ENCODE peak calls at places on chromosomes 13 and 19, in five cellular contexts. O is K562, S is SK-N-SH, R is HepG2, Z is H1. C is an unnamed sample.

GRCh38 chr19:10921199-10921879 is 7.1 kb downstream of the YIPF2 start:
- DNase-seq in S (no peak), O (no peak), Z (no peak), R (no peak), C (no peak)

GRCh38 chr13:31970237-31970930 is 61.2 kb upstream of the FRY start:
- DNase-seq in R (no peak), Z (no peak), S (no peak), O (no peak), C (no peak)

GRCh38 chr13:113152894-113153809 is 5.3 kb upstream of the PROZ start:
- DNase-seq in O (peak; percentile 28), Z (no peak), R (peak; percentile 36), S (peak; percentile 65), C (no peak)

GRCh38 chr13:49441312-49441711 is 2.6 kb downstream of the CAB39L start:
- DNase-seq in S (no peak), O (no peak), Z (no peak), R (no peak), C (no peak)

GRCh38 chr13:51125495-51126226 is 14.6 kb upstream of the C13orf42 start:
- DNase-seq in Z (peak; percentile 43), R (peak; percentile 63), S (peak; percentile 73), O (peak; percentile 25), C (peak; percentile 16)

GRCh38 chr13:29435125-29435911 is 160.2 kb downstream of the SLC7A1 start:
- DNase-seq in O (no peak), R (no peak), Z (no peak), S (peak; percentile 20), C (no peak)

GRCh38 chr19:7393459-7393858 is 44.7 kb downstream of the ARHGEF18 start:
- DNase-seq in R (no peak), S (no peak), Z (no peak), O (no peak), C (no peak)

GRCh38 chr13:112716841-112717520 is 27.1 kb downstream of the ATP11A start:
- DNase-seq in S (no peak), O (no peak), Z (no peak), R (no peak), C (no peak)

GRCh38 chr13:100234524-100235136 is 145.7 kb downstream of the PCCA start:
- DNase-seq in R (peak; percentile 77), S (no peak), O (no peak), Z (no peak), C (no peak)

GRCh38 chr19:35714601-35715354 is 3.0 kb upstream of the KMT2B start:
- DNase-seq in S (no peak), Z (no peak), R (peak; percentile 33), O (no peak), C (no peak)

GRCh38 chr19:18763674-18764590 is 27.2 kb downstream of the COMP start:
- DNase-seq in O (peak; percentile 73), R (no peak), Z (no peak), S (peak; percentile 88), C (no peak)

GRCh38 chr19:9018163-9018875 is 8.1 kb upstream of the MUC16 start:
- DNase-seq in O (no peak), R (no peak), Z (no peak), S (no peak), C (no peak)

GRCh38 chr19:56091751-56092546 is 29.1 kb downstream of the ZNF787 start:
- DNase-seq in R (no peak), S (no peak), Z (no peak), O (no peak), C (no peak)

GRCh38 chr19:44857837-44858236 is 11.7 kb downstream of the NECTIN2 start:
- DNase-seq in S (no peak), O (no peak), Z (no peak), R (no peak), C (no peak)

GRCh38 chr13:66001136-66001535 is 1229.0 kb downstream of the PCDH9 start:
- DNase-seq in S (no peak), Z (no peak), R (no peak), O (no peak), C (no peak)

GRCh38 chr13:51520524-51520923 is 63.7 kb upstream of the WDFY2 start:
- DNase-seq in Z (no peak), S (no peak), R (peak; percentile 63), O (no peak), C (no peak)

GRCh38 chr13:66759919-66760318 is 470.2 kb downstream of the PCDH9 start:
- DNase-seq in Z (no peak), O (no peak), R (no peak), S (no peak), C (no peak)

GRCh38 chr19:18744019-18744418 is 47.1 kb downstream of the COMP start:
- DNase-seq in O (no peak), S (no peak), Z (no peak), R (no peak), C (no peak)

GRCh38 chr19:30212574-30212973 is 159.6 kb upstream of the ZNF536 start:
- DNase-seq in Z (no peak), O (no peak), S (no peak), R (no peak), C (no peak)

GRCh38 chr19:29524912-29525870 is 603 bp upstream of the VSTM2B start:
- DNase-seq in O (no peak), S (no peak), Z (no peak), R (no peak), C (no peak)

GRCh38 chr19:13169769-13170168 is 19.6 kb downstream of the IER2 start:
- DNase-seq in O (peak; percentile 39), R (no peak), Z (no peak), S (no peak), C (no peak)

GRCh38 chr13:97496511-97496910 is 62.5 kb downstream of the RAP2A start:
- DNase-seq in R (no peak), Z (no peak), O (no peak), S (no peak), C (no peak)

GRCh38 chr13:37453246-37453645 is 145.3 kb downstream of the POSTN start:
- DNase-seq in O (no peak), Z (no peak), R (no peak), S (no peak), C (no peak)

GRCh38 chr13:51397262-51397933 is 55.4 kb downstream of the INTS6 start:
- DNase-seq in R (no peak), S (peak; percentile 3), Z (no peak), O (no peak), C (no peak)

DNA sequence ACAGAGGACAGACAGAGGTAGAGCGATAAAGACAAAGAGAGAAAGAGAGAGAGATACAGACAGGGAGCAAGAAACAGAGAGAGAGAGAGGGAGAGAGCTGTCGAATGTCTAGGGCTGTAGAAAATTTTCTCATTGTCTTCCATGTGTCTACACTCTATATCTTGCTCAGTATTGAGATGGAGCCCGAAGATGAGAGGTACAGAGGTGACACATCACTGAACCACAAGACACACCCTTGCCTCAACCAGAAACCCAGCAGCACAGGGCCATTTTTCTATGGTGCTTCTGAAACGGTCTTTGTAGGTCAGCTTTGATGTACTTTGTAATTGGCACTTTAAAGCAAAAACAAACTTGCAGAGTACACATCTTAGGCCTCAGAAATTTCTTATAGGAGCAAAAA is 111.9 kb downstream of the KL start:
- DNase-seq in R (no peak), O (no peak), S (no peak), Z (no peak), C (no peak)
- TF ChIP-seq RFX5 in R (no peak), O (no peak), S (no peak), Z (no peak), C (no peak)

DNA sequence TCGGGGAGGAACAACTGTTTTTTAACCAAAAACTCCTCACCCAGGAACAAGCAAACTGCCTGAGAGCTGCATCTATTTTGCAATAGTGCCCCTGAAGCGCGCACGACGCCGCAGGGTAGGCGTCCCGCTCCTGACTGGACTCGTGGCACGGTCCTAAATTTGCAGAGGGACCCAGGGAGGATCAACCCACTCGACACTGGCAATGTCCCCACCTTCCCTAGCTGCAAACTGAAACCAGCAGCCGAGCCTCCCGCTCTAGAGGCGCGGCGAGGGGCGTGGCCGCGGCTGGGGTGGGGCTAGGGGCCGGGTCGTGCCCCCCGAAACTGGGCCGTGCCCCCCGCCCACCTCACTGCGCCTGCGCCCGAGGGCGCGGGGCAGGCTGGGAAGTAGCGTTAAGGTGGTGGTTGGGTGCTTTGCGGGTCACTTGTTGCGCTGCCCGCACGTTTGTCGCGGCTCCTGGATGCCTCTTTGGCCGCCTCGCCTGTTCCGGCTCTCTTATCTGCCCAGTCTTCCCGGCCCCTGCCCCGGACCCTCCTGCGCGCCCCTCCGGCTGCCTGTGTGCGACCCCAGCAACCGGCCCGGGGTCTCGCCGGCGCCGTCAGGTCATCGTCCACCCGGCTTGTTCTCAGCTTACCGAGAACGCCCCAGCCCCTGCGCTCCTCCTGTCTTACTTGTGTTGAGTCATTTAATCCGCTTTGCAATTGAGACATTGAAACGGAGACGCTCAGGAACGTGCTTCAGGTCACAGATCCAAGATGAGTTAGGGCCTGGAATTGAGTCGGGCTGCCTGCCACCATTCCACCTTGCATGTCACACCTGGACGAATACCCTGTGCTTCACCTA is 37.9 kb upstream of the LSM14A start:
- DNase-seq in Z (peak; percentile 80), O (peak; percentile 99), R (peak; percentile 70), S (peak; percentile 100), C (peak; percentile 56)
- TF ChIP-seq TAF1 in Z (peak; percentile 97), O (peak; percentile 59), R (peak; percentile 86), S (peak; percentile 53), C (peak; percentile 78)

DNA sequence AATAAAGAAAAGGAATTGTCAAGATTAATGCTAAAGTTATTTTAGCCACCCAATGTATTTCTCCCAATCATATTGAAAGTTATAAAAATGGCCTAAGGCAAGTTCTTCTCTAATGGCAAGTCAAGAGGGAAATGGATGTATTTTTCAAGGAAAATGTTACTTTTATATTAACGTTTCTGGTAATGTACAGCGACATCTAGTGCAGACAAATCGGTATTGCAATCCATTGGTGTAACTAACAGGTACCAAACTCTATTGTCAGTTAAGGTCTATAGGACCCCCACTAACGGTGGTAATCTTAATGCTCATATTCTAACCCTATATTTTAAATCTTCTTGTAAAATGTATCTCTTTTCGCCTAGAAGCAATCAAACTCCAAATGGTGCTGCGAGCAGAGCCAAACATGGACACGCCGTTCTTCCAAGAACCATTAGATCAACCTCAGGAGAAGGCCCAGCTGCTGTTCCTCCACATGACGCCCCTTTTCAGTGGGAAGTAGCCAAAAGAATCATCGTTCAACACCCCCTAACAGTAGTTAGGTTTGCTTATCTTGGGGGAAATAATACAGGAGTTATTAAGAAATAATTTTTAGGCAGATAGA is 98.5 kb upstream of the PABPC3 start:
- DNase-seq in R (peak; percentile 22), O (peak; percentile 17), Z (no peak), S (peak; percentile 29), C (no peak)
- TF ChIP-seq RFX5 in R (no peak), O (no peak), Z (no peak), S (no peak), C (no peak)

GRCh38 chr13:76973920-76974617 is 17.8 kb upstream of the CLN5 start:
- DNase-seq in O (no peak), R (no peak), S (no peak), Z (no peak), C (no peak)

GRCh38 chr13:76968041-76968440 is 19.7 kb downstream of the ACOD1 start:
- DNase-seq in O (no peak), R (no peak), S (no peak), Z (no peak), C (no peak)

GRCh38 chr13:76969488-76970365 is 21.4 kb downstream of the ACOD1 start:
- DNase-seq in R (no peak), O (no peak), S (no peak), Z (no peak), C (no peak)

GRCh38 chr13:76972430-76972829 is 19.5 kb upstream of the CLN5 start:
- DNase-seq in R (no peak), O (no peak), S (no peak), Z (no peak), C (no peak)

DNA sequence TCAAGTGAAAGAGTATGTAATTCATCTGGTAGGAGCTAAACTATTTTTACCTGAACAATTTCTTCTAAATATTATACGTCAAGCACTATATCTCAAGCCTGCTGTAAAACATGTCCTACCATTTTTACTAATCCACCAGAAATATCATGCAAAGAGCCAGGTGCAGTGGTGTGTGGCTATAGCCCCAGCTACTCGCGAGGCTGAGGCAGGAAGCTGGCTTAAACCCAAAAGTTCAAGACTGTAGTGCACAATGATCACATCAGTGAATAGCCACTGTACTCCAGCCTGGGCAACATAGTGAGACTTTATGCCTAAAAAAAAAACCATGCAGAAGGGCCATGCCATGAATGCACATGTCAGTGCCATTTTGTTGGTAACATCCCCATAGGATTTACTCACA is 20.7 kb upstream of the CLN5 start:
- DNase-seq in R (no peak), Z (no peak), S (no peak), O (no peak), C (no peak)
- TF ChIP-seq TAF1 in R (no peak), Z (no peak), S (no peak), O (no peak), C (no peak)

C was measured in GM12878.